ENCODE peak calls at places on chromosome 9, in nine cellular contexts. One of them, this sample, is unnamed.

GRCh38 chr9:96871176-96871575 is 16.9 kb upstream of the ZNF782 start:
- DNase-seq in testis: no peak
- DNase-seq in K562: no peak
- DNase-seq in fibroblast of pulmonary artery: no peak
- DNase-seq in ascending aorta: no peak
- DNase-seq in astrocyte of the spinal cord: no peak
- DNase-seq in nephron progenitor cell: no peak
- DNase-seq in psoas muscle: no peak
- DNase-seq in upper lobe of left lung: no peak
- DNase-seq in this sample: peak

GRCh38 chr9:37486616-37487544 is 1.1 kb downstream of the POLR1E start:
- DNase-seq in testis: peak
- DNase-seq in K562: peak
- DNase-seq in fibroblast of pulmonary artery: peak
- DNase-seq in ascending aorta: peak
- DNase-seq in astrocyte of the spinal cord: peak
- DNase-seq in nephron progenitor cell: no peak
- DNase-seq in psoas muscle: peak
- DNase-seq in upper lobe of left lung: no peak
- DNase-seq in this sample: peak

GRCh38 chr9:38629511-38629910 is 9.1 kb upstream of the ANKRD18A start:
- DNase-seq in testis: no peak
- DNase-seq in K562: no peak
- DNase-seq in fibroblast of pulmonary artery: no peak
- DNase-seq in ascending aorta: no peak
- DNase-seq in astrocyte of the spinal cord: no peak
- DNase-seq in nephron progenitor cell: no peak
- DNase-seq in psoas muscle: no peak
- DNase-seq in upper lobe of left lung: no peak
- DNase-seq in this sample: no peak

GRCh38 chr9:133375116-133375723 is 640 bp downstream of the SURF4 start:
- DNase-seq in testis: peak
- DNase-seq in K562: no peak
- DNase-seq in fibroblast of pulmonary artery: peak
- DNase-seq in ascending aorta: no peak
- DNase-seq in astrocyte of the spinal cord: peak
- DNase-seq in nephron progenitor cell: no peak
- DNase-seq in psoas muscle: no peak
- DNase-seq in upper lobe of left lung: no peak
- DNase-seq in this sample: peak

GRCh38 chr9:35529156-35529823 is 39.4 kb downstream of the RUSC2 start:
- DNase-seq in testis: no peak
- DNase-seq in K562: no peak
- DNase-seq in fibroblast of pulmonary artery: no peak
- DNase-seq in ascending aorta: peak
- DNase-seq in astrocyte of the spinal cord: no peak
- DNase-seq in nephron progenitor cell: no peak
- DNase-seq in psoas muscle: no peak
- DNase-seq in upper lobe of left lung: no peak
- DNase-seq in this sample: no peak

GRCh38 chr9:104093162-104093561 is 947 bp upstream of the SMC2 start:
- DNase-seq in testis: peak
- DNase-seq in K562: no peak
- DNase-seq in fibroblast of pulmonary artery: peak
- DNase-seq in ascending aorta: no peak
- DNase-seq in astrocyte of the spinal cord: no peak
- DNase-seq in nephron progenitor cell: no peak
- DNase-seq in psoas muscle: no peak
- DNase-seq in upper lobe of left lung: no peak
- DNase-seq in this sample: peak

GRCh38 chr9:130292104-130292503 is 26.5 kb downstream of the HMCN2 start:
- DNase-seq in testis: no peak
- DNase-seq in K562: no peak
- DNase-seq in fibroblast of pulmonary artery: peak
- DNase-seq in ascending aorta: no peak
- DNase-seq in astrocyte of the spinal cord: no peak
- DNase-seq in nephron progenitor cell: no peak
- DNase-seq in psoas muscle: no peak
- DNase-seq in upper lobe of left lung: no peak
- DNase-seq in this sample: no peak

GRCh38 chr9:122133263-122133983 is 26.2 kb downstream of the NDUFA8 start:
- DNase-seq in testis: no peak
- DNase-seq in K562: no peak
- DNase-seq in fibroblast of pulmonary artery: peak
- DNase-seq in ascending aorta: no peak
- DNase-seq in astrocyte of the spinal cord: no peak
- DNase-seq in nephron progenitor cell: no peak
- DNase-seq in psoas muscle: no peak
- DNase-seq in upper lobe of left lung: peak
- DNase-seq in this sample: no peak

GRCh38 chr9:23638837-23639426 is 187.1 kb downstream of the ELAVL2 start:
- DNase-seq in testis: no peak
- DNase-seq in K562: no peak
- DNase-seq in fibroblast of pulmonary artery: no peak
- DNase-seq in ascending aorta: no peak
- DNase-seq in astrocyte of the spinal cord: peak
- DNase-seq in nephron progenitor cell: no peak
- DNase-seq in psoas muscle: no peak
- DNase-seq in upper lobe of left lung: no peak
- DNase-seq in this sample: peak

GRCh38 chr9:23644906-23645305 is 181.1 kb downstream of the ELAVL2 start:
- DNase-seq in testis: no peak
- DNase-seq in K562: no peak
- DNase-seq in fibroblast of pulmonary artery: no peak
- DNase-seq in ascending aorta: no peak
- DNase-seq in astrocyte of the spinal cord: no peak
- DNase-seq in nephron progenitor cell: no peak
- DNase-seq in psoas muscle: no peak
- DNase-seq in upper lobe of left lung: no peak
- DNase-seq in this sample: no peak

GRCh38 chr9:23648651-23649050 is 177.4 kb downstream of the ELAVL2 start:
- DNase-seq in testis: no peak
- DNase-seq in K562: no peak
- DNase-seq in fibroblast of pulmonary artery: no peak
- DNase-seq in ascending aorta: no peak
- DNase-seq in astrocyte of the spinal cord: no peak
- DNase-seq in nephron progenitor cell: no peak
- DNase-seq in psoas muscle: no peak
- DNase-seq in upper lobe of left lung: no peak
- DNase-seq in this sample: no peak

GRCh38 chr9:23644326-23644725 is 181.7 kb downstream of the ELAVL2 start:
- DNase-seq in testis: no peak
- DNase-seq in K562: no peak
- DNase-seq in fibroblast of pulmonary artery: no peak
- DNase-seq in ascending aorta: no peak
- DNase-seq in astrocyte of the spinal cord: no peak
- DNase-seq in nephron progenitor cell: no peak
- DNase-seq in psoas muscle: no peak
- DNase-seq in upper lobe of left lung: no peak
- DNase-seq in this sample: no peak

DNA sequence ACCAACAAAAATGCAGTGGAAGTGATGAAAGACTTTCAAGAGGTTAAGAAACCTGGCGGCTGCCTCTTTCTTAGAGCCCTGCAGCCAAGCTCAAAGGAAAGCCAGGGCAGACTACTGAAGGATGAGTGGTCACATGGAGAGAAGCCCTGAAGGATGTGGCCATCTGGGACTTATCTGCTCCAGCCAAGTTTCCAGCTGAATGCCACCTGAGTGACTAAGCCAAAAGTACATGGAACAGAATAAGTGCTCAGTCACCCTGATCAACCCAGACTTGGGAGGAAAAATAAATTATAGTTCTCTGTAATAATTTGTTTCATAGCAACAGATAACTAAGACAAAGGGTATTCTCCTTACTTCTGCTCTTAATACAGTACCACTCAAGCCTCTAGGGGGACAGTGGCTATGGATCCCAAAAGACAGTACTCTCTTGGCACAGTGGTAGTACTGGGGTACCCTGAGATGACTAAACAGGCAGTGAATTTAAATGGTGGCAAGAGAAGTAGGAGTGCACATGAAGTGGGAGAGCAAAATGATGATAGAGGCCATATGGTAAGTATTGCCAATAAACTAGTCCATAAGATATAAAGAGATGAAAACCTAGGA is 182.3 kb downstream of the ELAVL2 start:
- DNase-seq in testis: no peak
- DNase-seq in K562: no peak
- DNase-seq in fibroblast of pulmonary artery: no peak
- DNase-seq in ascending aorta: no peak
- DNase-seq in astrocyte of the spinal cord: no peak
- DNase-seq in nephron progenitor cell: no peak
- DNase-seq in psoas muscle: no peak
- DNase-seq in upper lobe of left lung: no peak
- DNase-seq in this sample: peak
- TF ChIP-seq CTCF in testis: no peak
- TF ChIP-seq CTCF in K562: no peak
- TF ChIP-seq CTCF in fibroblast of pulmonary artery: no peak
- TF ChIP-seq CTCF in ascending aorta: no peak
- TF ChIP-seq CTCF in astrocyte of the spinal cord: no peak
- TF ChIP-seq CTCF in nephron progenitor cell: no peak
- TF ChIP-seq CTCF in psoas muscle: no peak
- TF ChIP-seq CTCF in upper lobe of left lung: no peak
- TF ChIP-seq CTCF in this sample: no peak

GRCh38 chr9:77152289-77152688 is 25.0 kb upstream of the VPS13A start:
- DNase-seq in testis: no peak
- DNase-seq in K562: no peak
- DNase-seq in fibroblast of pulmonary artery: no peak
- DNase-seq in ascending aorta: no peak
- DNase-seq in astrocyte of the spinal cord: no peak
- DNase-seq in nephron progenitor cell: no peak
- DNase-seq in psoas muscle: no peak
- DNase-seq in upper lobe of left lung: no peak
- DNase-seq in this sample: no peak

DNA sequence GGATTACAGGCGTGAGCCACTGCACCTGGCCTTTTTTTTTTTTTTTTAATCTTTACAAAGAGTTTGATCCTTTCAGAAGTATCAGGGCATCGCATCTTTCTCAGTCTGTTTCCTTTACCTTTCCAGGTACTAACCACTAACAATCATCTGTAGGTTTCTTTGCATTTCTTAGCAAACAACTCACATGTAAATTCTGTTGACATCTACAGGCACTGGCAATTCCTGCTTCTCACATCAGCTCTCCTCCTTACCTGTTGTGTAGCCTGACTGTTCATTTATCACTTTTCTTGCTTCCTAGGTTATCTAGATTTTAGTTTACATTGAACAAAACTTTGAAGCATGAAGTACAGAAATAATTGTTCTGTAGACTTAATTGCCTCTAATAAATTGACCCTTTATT is 27.5 kb upstream of the VPS13A start:
- DNase-seq in testis: no peak
- DNase-seq in K562: no peak
- DNase-seq in fibroblast of pulmonary artery: no peak
- DNase-seq in ascending aorta: no peak
- DNase-seq in astrocyte of the spinal cord: no peak
- DNase-seq in nephron progenitor cell: no peak
- DNase-seq in psoas muscle: no peak
- DNase-seq in upper lobe of left lung: no peak
- DNase-seq in this sample: no peak
- TF ChIP-seq CTCF in testis: no peak
- TF ChIP-seq CTCF in K562: no peak
- TF ChIP-seq CTCF in fibroblast of pulmonary artery: no peak
- TF ChIP-seq CTCF in ascending aorta: no peak
- TF ChIP-seq CTCF in astrocyte of the spinal cord: no peak
- TF ChIP-seq CTCF in nephron progenitor cell: no peak
- TF ChIP-seq CTCF in psoas muscle: no peak
- TF ChIP-seq CTCF in upper lobe of left lung: no peak
- TF ChIP-seq CTCF in this sample: no peak

GRCh38 chr9:127491516-127491915 is 40.2 kb downstream of the LRSAM1 start:
- DNase-seq in testis: no peak
- DNase-seq in K562: no peak
- DNase-seq in fibroblast of pulmonary artery: no peak
- DNase-seq in ascending aorta: no peak
- DNase-seq in astrocyte of the spinal cord: no peak
- DNase-seq in nephron progenitor cell: no peak
- DNase-seq in psoas muscle: no peak
- DNase-seq in upper lobe of left lung: peak
- DNase-seq in this sample: no peak

GRCh38 chr9:127488946-127489345 is 37.6 kb downstream of the LRSAM1 start:
- DNase-seq in testis: no peak
- DNase-seq in K562: no peak
- DNase-seq in fibroblast of pulmonary artery: no peak
- DNase-seq in ascending aorta: no peak
- DNase-seq in astrocyte of the spinal cord: no peak
- DNase-seq in nephron progenitor cell: no peak
- DNase-seq in psoas muscle: no peak
- DNase-seq in upper lobe of left lung: no peak
- DNase-seq in this sample: no peak

GRCh38 chr9:127492616-127493015 is 41.3 kb downstream of the LRSAM1 start:
- DNase-seq in testis: no peak
- DNase-seq in K562: no peak
- DNase-seq in fibroblast of pulmonary artery: no peak
- DNase-seq in ascending aorta: no peak
- DNase-seq in astrocyte of the spinal cord: no peak
- DNase-seq in nephron progenitor cell: no peak
- DNase-seq in psoas muscle: no peak
- DNase-seq in upper lobe of left lung: peak
- DNase-seq in this sample: no peak

GRCh38 chr9:127490831-127491230 is 39.5 kb downstream of the LRSAM1 start:
- DNase-seq in testis: no peak
- DNase-seq in K562: no peak
- DNase-seq in fibroblast of pulmonary artery: no peak
- DNase-seq in ascending aorta: no peak
- DNase-seq in astrocyte of the spinal cord: no peak
- DNase-seq in nephron progenitor cell: no peak
- DNase-seq in psoas muscle: no peak
- DNase-seq in upper lobe of left lung: no peak
- DNase-seq in this sample: no peak

DNA sequence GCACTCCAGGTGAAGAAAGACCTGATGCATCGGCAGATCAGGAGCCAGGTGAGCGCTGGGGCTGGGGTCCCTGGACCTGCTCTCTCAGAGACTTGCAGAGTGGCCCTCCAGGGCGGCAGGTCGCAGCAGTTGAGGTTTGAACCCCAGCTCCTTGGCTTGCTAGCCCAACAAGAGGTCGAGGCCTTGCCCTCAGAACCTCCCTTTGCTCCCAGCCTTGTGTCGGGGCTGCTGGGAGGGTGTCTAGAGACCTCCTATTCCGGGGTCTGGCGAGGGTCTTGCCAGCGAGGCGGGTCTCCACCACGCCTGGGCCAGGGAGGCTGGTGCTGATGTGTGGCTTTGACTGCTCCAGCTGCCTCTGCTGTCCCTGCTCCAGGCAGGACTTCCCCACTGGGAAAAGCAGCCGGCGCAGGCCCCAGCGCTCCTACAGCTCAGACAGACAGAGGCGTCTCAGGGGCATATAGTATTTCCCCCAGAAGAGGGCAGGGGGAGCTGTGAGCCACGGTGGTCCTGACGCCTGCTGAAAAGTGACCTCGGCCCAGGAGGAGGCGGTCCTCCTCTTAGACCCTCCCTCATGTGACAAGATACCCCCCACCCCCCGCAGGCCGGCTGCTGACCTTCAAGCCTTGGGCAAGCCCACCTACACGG is 38.3 kb downstream of the LRSAM1 start:
- DNase-seq in testis: no peak
- DNase-seq in K562: peak
- DNase-seq in fibroblast of pulmonary artery: no peak
- DNase-seq in ascending aorta: no peak
- DNase-seq in astrocyte of the spinal cord: no peak
- DNase-seq in nephron progenitor cell: peak
- DNase-seq in psoas muscle: no peak
- DNase-seq in upper lobe of left lung: peak
- DNase-seq in this sample: no peak
- TF ChIP-seq CTCF in testis: no peak
- TF ChIP-seq CTCF in K562: peak
- TF ChIP-seq CTCF in fibroblast of pulmonary artery: no peak
- TF ChIP-seq CTCF in ascending aorta: no peak
- TF ChIP-seq CTCF in astrocyte of the spinal cord: no peak
- TF ChIP-seq CTCF in nephron progenitor cell: peak
- TF ChIP-seq CTCF in psoas muscle: no peak
- TF ChIP-seq CTCF in upper lobe of left lung: no peak
- TF ChIP-seq CTCF in this sample: no peak

GRCh38 chr9:109950710-109951443 is 170.9 kb downstream of the PALM2AKAP2 start:
- DNase-seq in testis: no peak
- DNase-seq in K562: no peak
- DNase-seq in fibroblast of pulmonary artery: no peak
- DNase-seq in ascending aorta: no peak
- DNase-seq in astrocyte of the spinal cord: no peak
- DNase-seq in nephron progenitor cell: no peak
- DNase-seq in psoas muscle: no peak
- DNase-seq in upper lobe of left lung: no peak
- DNase-seq in this sample: no peak

GRCh38 chr9:109948453-109948852 is 168.5 kb downstream of the PALM2AKAP2 start:
- DNase-seq in testis: no peak
- DNase-seq in K562: no peak
- DNase-seq in fibroblast of pulmonary artery: no peak
- DNase-seq in ascending aorta: no peak
- DNase-seq in astrocyte of the spinal cord: no peak
- DNase-seq in nephron progenitor cell: no peak
- DNase-seq in psoas muscle: no peak
- DNase-seq in upper lobe of left lung: no peak
- DNase-seq in this sample: no peak

GRCh38 chr9:109953300-109953699 is 173.3 kb downstream of the PALM2AKAP2 start:
- DNase-seq in testis: no peak
- DNase-seq in K562: no peak
- DNase-seq in fibroblast of pulmonary artery: no peak
- DNase-seq in ascending aorta: no peak
- DNase-seq in astrocyte of the spinal cord: no peak
- DNase-seq in nephron progenitor cell: no peak
- DNase-seq in psoas muscle: no peak
- DNase-seq in upper lobe of left lung: no peak
- DNase-seq in this sample: no peak

GRCh38 chr9:109956811-109957440 is 176.9 kb downstream of the PALM2AKAP2 start:
- DNase-seq in testis: no peak
- DNase-seq in K562: no peak
- DNase-seq in fibroblast of pulmonary artery: no peak
- DNase-seq in ascending aorta: no peak
- DNase-seq in astrocyte of the spinal cord: peak
- DNase-seq in nephron progenitor cell: no peak
- DNase-seq in psoas muscle: no peak
- DNase-seq in upper lobe of left lung: no peak
- DNase-seq in this sample: no peak

GRCh38 chr9:109953813-109954489 is 174.0 kb downstream of the PALM2AKAP2 start:
- DNase-seq in testis: no peak
- DNase-seq in K562: peak
- DNase-seq in fibroblast of pulmonary artery: no peak
- DNase-seq in ascending aorta: no peak
- DNase-seq in astrocyte of the spinal cord: no peak
- DNase-seq in nephron progenitor cell: no peak
- DNase-seq in psoas muscle: no peak
- DNase-seq in upper lobe of left lung: no peak
- DNase-seq in this sample: no peak
- TF ChIP-seq CTCF in testis: no peak
- TF ChIP-seq CTCF in K562: no peak
- TF ChIP-seq CTCF in fibroblast of pulmonary artery: peak
- TF ChIP-seq CTCF in ascending aorta: no peak
- TF ChIP-seq CTCF in astrocyte of the spinal cord: peak
- TF ChIP-seq CTCF in nephron progenitor cell: no peak
- TF ChIP-seq CTCF in psoas muscle: no peak
- TF ChIP-seq CTCF in upper lobe of left lung: no peak
- TF ChIP-seq CTCF in this sample: no peak

This sample was measured in MCF 10A.